ENCODE peak calls at places on chromosome X, in five cellular contexts. X is stromal cell of bone marrow; H is NCI-H345; L is uterus; P is effector CD4-positive, alpha-beta T cell. B is an unnamed sample.

GRCh38 chrX:134813697-134814096 is 155.4 kb upstream of the PLAC1 start:
- DNase-seq in X (no peak), L (no peak), H (no peak), P (no peak), B (no peak)

GRCh38 chrX:153773741-153774575 is 6.9 kb upstream of the SRPK3 start:
- DNase-seq in H (no peak), L (no peak), X (no peak), P (no peak), B (no peak)

GRCh38 chrX:1391707-1392375 is at the start of gene SLC25A6:
- DNase-seq in L (peak), X (peak), P (peak), H (no peak), B (peak)

GRCh38 chrX:68901512-68901911 is 72.7 kb downstream of the EFNB1 start:
- DNase-seq in H (no peak), X (no peak), P (no peak), L (no peak), B (no peak)

GRCh38 chrX:55486736-55487135 is 2.9 kb downstream of the USP51 start:
- DNase-seq in L (no peak), P (no peak), H (no peak), X (no peak), B (no peak)

GRCh38 chrX:119516157-119516702 is 48.0 kb downstream of the SLC25A5 start:
- DNase-seq in P (peak), H (peak), L (no peak), X (peak), B (peak)

GRCh38 chrX:15674514-15674898 is 9.9 kb upstream of the CLTRN start:
- DNase-seq in L (peak), X (peak), P (peak), H (peak), B (peak)

GRCh38 chrX:18983711-18984380 is at the start of gene PHKA2:
- DNase-seq in H (peak), L (no peak), P (no peak), X (no peak), B (no peak)

GRCh38 chrX:85992811-85993229 is 54.5 kb downstream of the CHM start:
- DNase-seq in X (peak), L (no peak), P (no peak), H (no peak), B (no peak)

GRCh38 chrX:152897216-152898144 is at the start of gene ZNF185:
- DNase-seq in P (no peak), X (no peak), H (peak), L (peak), B (no peak)

GRCh38 chrX:40471965-40472648 is 108.7 kb upstream of the ATP6AP2 start:
- DNase-seq in H (peak), L (peak), P (no peak), X (no peak), B (peak)

GRCh38 chrX:116317409-116317808 is 119.0 kb upstream of the SLC6A14 start:
- DNase-seq in P (no peak), H (peak), L (no peak), X (peak), B (peak)

GRCh38 chrX:138411048-138411447 is 300.5 kb downstream of the FGF13 start:
- DNase-seq in X (no peak), L (no peak), H (no peak), P (no peak), B (no peak)

GRCh38 chrX:48794993-48795501 is 6.8 kb upstream of the HDAC6 start:
- DNase-seq in P (no peak), X (no peak), L (no peak), H (no peak), B (peak)

GRCh38 chrX:41526925-41527324 is 79.8 kb downstream of the NYX start:
- DNase-seq in X (no peak), H (no peak), P (no peak), L (no peak), B (no peak)

GRCh38 chrX:101803451-101803850 is 128.4 kb downstream of the ZMAT1 start:
- DNase-seq in L (no peak), H (no peak), P (no peak), X (peak), B (no peak)